ENCODE peak calls at places on chromosome 1, in eight cellular contexts. V is fibroblast of lung, Y is ascending aorta, P is left lung, N is OCI-LY7, T is tibial artery, O is lower leg skin, X is RWPE2. K is an unnamed sample.

GRCh38 chr1:95641386-95641785 is 407.4 kb downstream of the RWDD3 start:
- DNase-seq in V (no peak), Y (no peak), P (no peak), N (no peak), T (no peak), O (no peak), X (no peak), K (no peak)

GRCh38 chr1:52204696-52205095 is 62.8 kb downstream of the ZFYVE9 start:
- DNase-seq in V (no peak), Y (no peak), P (no peak), N (no peak), T (no peak), O (no peak), X (no peak), K (peak; percentile 59)

GRCh38 chr1:98119793-98120192 is 199.0 kb upstream of the DPYD start:
- DNase-seq in V (peak; percentile 13), Y (no peak), P (no peak), N (no peak), T (no peak), O (no peak), X (no peak), K (peak; percentile 2)

GRCh38 chr1:204154525-204155255 is 2.8 kb upstream of the ETNK2 start:
- DNase-seq in V (no peak), Y (no peak), P (no peak), N (no peak), T (no peak), O (no peak), X (no peak), K (no peak)

GRCh38 chr1:15849775-15850449 is 2.4 kb downstream of the SPEN start:
- DNase-seq in V (peak; percentile 46), Y (no peak), P (no peak), N (peak; percentile 45), T (peak; percentile 38), O (no peak), X (no peak), K (peak; percentile 57)

GRCh38 chr1:234963904-234964702 is 164.5 kb downstream of the TOMM20 start:
- DNase-seq in V (peak; percentile 60), Y (peak; percentile 50), P (no peak), N (no peak), T (no peak), O (peak; percentile 85), X (no peak), K (no peak)

GRCh38 chr1:65195495-65196417 is 47.8 kb downstream of the AK4 start:
- DNase-seq in V (peak; percentile 67), Y (no peak), P (no peak), N (no peak), T (no peak), O (no peak), X (no peak), K (peak; percentile 30)

GRCh38 chr1:185479781-185480180 is 162.7 kb upstream of the IVNS1ABP start:
- DNase-seq in V (no peak), Y (no peak), P (no peak), N (no peak), T (no peak), O (no peak), X (no peak), K (no peak)

GRCh38 chr1:33168556-33169289 is 13.1 kb downstream of the TRIM62 start:
- DNase-seq in V (no peak), Y (no peak), P (no peak), N (no peak), T (no peak), O (no peak), X (no peak), K (no peak)

GRCh38 chr1:23908453-23909341 is 4.5 kb downstream of the CNR2 start:
- DNase-seq in V (no peak), Y (no peak), P (no peak), N (peak; percentile 98), T (no peak), O (no peak), X (no peak), K (peak; percentile 93)

DNA sequence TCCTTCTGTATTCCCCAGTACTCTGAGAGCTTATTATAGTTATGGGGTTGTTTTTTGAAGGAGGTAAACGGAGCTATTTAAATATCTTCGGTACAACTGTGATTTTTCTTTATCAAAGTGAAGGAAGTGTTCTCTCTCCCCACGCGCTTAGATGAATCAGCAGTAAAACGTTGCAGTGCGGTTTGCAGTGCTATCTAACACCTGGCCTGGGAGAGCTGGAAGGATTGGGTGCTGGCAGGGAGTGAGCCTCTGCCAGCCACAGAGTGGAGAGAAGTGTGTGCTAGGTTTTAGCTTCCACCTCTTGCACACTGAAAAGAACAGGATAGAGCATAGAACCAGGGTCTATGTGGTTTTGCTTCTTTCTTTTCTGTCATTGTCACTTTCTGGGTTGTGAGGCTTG is 165.9 kb downstream of the SDCCAG8 start:
- DNase-seq in V (peak; percentile 72), Y (no peak), P (peak; percentile 40), N (no peak), T (no peak), O (no peak), X (no peak), K (peak; percentile 13)
- H3K4me3 ChIP-seq in V (no peak overlapping the region), Y (no peak overlapping the region), P (no peak overlapping the region), N (no peak overlapping the region), T (no peak overlapping the region), O (no peak overlapping the region), X (no peak overlapping the region), K (no peak overlapping the region)

DNA sequence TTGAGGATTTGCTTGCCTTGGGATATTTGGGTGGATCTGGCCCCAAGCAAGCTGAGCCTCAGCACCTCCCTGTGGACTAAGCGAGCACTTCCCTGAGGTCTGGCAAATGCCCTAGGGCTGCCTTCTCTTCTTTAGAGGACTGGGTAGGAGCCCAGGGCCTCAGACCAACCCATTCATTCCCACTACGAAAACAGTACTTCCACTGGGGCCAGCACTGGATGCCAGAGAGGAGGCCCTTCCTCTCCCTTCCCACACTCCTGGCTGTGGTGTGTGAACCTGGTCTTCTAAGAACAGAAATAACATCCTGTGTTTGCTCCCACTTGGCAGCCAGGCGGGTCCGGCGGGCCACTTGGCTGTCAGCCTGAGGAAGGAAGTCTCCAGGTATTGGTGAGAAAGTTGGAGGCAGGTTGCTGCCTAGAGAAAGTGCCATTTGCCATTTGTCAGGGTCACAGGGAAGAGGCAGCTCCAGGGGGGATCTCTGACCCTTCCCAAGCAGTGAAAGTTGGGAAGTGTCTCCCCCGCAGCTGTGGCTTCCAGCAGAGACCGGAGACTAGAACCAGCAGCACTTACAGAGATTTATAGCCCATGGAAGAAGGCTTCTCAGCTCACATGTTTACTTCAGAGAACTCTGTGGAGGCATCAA is 323.5 kb downstream of the SIPA1L2 start:
- DNase-seq in V (no peak), Y (peak; percentile 62), P (peak; percentile 70), N (no peak), T (peak; percentile 38), O (no peak), X (no peak), K (no peak)
- TF ChIP-seq CTCF in V (no peak), Y (peak; percentile 29), P (no peak), N (no peak), T (no peak), O (no peak), X (no peak), K (no peak)

GRCh38 chr1:167120899-167121298 is 27.0 kb downstream of the STYXL2 start:
- DNase-seq in V (no peak), Y (no peak), P (no peak), N (no peak), T (no peak), O (no peak), X (no peak), K (no peak)
- H3K4me3 ChIP-seq in V (no peak overlapping the region), Y (peak overlapping the region; percentile 41), P (peak overlapping the region; percentile 36), N (no peak overlapping the region), T (peak overlapping the region; percentile 21), O (no peak overlapping the region), X (no peak overlapping the region), K (no peak overlapping the region)

GRCh38 chr1:172727275-172727674 is 68.4 kb downstream of the FASLG start:
- DNase-seq in V (no peak), Y (no peak), P (no peak), N (no peak), T (no peak), O (no peak), X (no peak), K (no peak)

GRCh38 chr1:172732427-172732826 is 73.5 kb downstream of the FASLG start:
- DNase-seq in V (no peak), Y (no peak), P (no peak), N (no peak), T (no peak), O (no peak), X (no peak), K (no peak)

GRCh38 chr1:172724746-172725613 is 66.1 kb downstream of the FASLG start:
- DNase-seq in V (no peak), Y (no peak), P (no peak), N (peak; percentile 18), T (no peak), O (no peak), X (no peak), K (peak; percentile 77)

GRCh38 chr1:172726740-172727139 is 67.8 kb downstream of the FASLG start:
- DNase-seq in V (no peak), Y (no peak), P (no peak), N (no peak), T (no peak), O (no peak), X (no peak), K (no peak)

DNA sequence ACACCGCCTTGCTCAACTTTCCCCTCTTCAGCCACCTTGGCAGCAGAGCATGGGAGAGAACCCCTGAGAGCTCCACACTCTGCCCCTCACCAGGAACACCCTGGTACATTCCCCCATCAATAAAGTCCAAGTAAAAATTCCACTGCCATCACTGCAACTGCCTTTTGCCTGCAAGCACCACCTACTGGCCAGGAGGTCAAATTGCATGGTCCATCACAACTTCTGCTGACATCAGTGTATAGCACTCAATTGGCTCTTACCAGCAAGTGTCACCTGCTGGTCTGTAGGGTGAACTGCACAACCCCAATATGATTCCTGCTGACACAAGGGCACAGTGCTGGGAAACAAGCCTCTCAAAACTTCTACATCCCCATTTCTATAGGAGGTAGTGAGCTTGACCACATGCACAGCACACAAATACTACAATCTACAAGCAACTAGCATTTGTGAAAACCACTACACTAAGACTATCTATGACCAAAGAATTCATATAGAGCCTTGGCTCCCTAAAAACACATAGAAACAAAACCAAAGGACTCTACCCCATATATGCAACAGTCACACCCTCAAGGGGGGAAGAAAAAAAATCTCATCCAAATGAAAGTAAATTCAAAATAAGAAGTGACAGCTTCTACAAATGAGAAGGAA is 69.2 kb downstream of the FASLG start:
- DNase-seq in V (peak; percentile 8), Y (no peak), P (no peak), N (peak; percentile 63), T (no peak), O (no peak), X (no peak), K (peak; percentile 81)
- TF ChIP-seq CTCF in V (peak; percentile 26), Y (peak; percentile 25), P (peak; percentile 26), N (peak; percentile 94), T (peak; percentile 6), O (no peak), X (peak; percentile 19), K (peak; percentile 74)

GRCh38 chr1:154998201-154998780 is 4.3 kb upstream of the ZBTB7B start:
- DNase-seq in V (no peak), Y (no peak), P (no peak), N (no peak), T (no peak), O (peak; percentile 85), X (no peak), K (no peak)
- H3K4me3 ChIP-seq in V (no peak overlapping the region), Y (no peak overlapping the region), P (no peak overlapping the region), N (peak overlapping the region; percentile 71), T (no peak overlapping the region), O (no peak overlapping the region), X (no peak overlapping the region), K (peak overlapping the region; percentile 84)

GRCh38 chr1:163820748-163821147 is 499.0 kb downstream of the NUF2 start:
- DNase-seq in V (peak; percentile 37), Y (no peak), P (no peak), N (no peak), T (no peak), O (no peak), X (no peak), K (no peak)
- TF ChIP-seq CTCF in V (no peak), Y (no peak), P (peak; percentile 15), N (peak; percentile 58), T (no peak), O (no peak), X (peak; percentile 50), K (no peak)